ENCODE peak calls at places on chromosomes 6 and 20, in four cellular contexts. K is adrenal gland, V is osteocyte, N is mucosa of descending colon. W is an unnamed sample.

GRCh38 chr20:23340524-23340923 is 10.1 kb upstream of the NXT1 start:
- DNase-seq in V (peak), N (peak), K (peak), W (peak)

GRCh38 chr20:3875378-3875974 is 13.7 kb upstream of the PANK2 start:
- DNase-seq in N (no peak), V (no peak), K (no peak), W (no peak)

GRCh38 chr6:137206562-137206961 is 12.6 kb downstream of the IFNGR1 start:
- DNase-seq in V (no peak), K (no peak), N (no peak), W (no peak)

GRCh38 chr6:37868447-37868825 is 48.9 kb downstream of the ZFAND3 start:
- DNase-seq in N (no peak), V (no peak), K (no peak), W (no peak)

GRCh38 chr6:137980777-137981176 is 113.7 kb downstream of the TNFAIP3 start:
- DNase-seq in K (no peak), N (no peak), V (no peak), W (no peak)

GRCh38 chr20:4014031-4014474 is 1.3 kb downstream of the RNF24 start:
- DNase-seq in N (peak), K (peak), V (no peak), W (no peak)

GRCh38 chr20:9608639-9609440 is 94.5 kb downstream of the LAMP5 start:
- DNase-seq in K (no peak), N (no peak), V (no peak), W (no peak)

GRCh38 chr6:107114872-107115694 is at the start of gene BEND3:
- DNase-seq in N (peak), K (peak), V (no peak), W (peak)

GRCh38 chr6:112773217-112773616 is 426.1 kb downstream of the RFPL4B start:
- DNase-seq in K (no peak), N (no peak), V (no peak), W (no peak)

GRCh38 chr6:89459501-89459900 is 26.5 kb downstream of the ANKRD6 start:
- DNase-seq in V (no peak), N (no peak), K (no peak), W (no peak)

GRCh38 chr20:41770427-41770826 is 152.2 kb upstream of the CHD6 start:
- DNase-seq in N (no peak), K (no peak), V (no peak), W (no peak)

GRCh38 chr6:123810214-123810613 is 6.5 kb downstream of the NKAIN2 start:
- DNase-seq in K (no peak), V (no peak), N (no peak), W (no peak)

GRCh38 chr6:105619971-105620741 is 217.3 kb upstream of the PREP start:
- DNase-seq in K (no peak), V (no peak), N (no peak), W (no peak)

GRCh38 chr6:96923871-96924493 is 546 bp upstream of the KLHL32 start:
- DNase-seq in K (no peak), N (no peak), V (no peak), W (no peak)

GRCh38 chr20:44910690-44911262 is 916 bp downstream of the PABPC1L start:
- DNase-seq in V (no peak), N (no peak), K (no peak), W (no peak)

GRCh38 chr20:43658068-43658722 is 8.7 kb upstream of the MYBL2 start:
- DNase-seq in K (no peak), N (no peak), V (no peak), W (no peak)

GRCh38 chr6:106360989-106361430 is 493 bp downstream of the CRYBG1 start:
- DNase-seq in V (no peak), K (no peak), N (peak), W (peak)

GRCh38 chr20:44478188-44478587 is 2.5 kb downstream of the TTPAL start:
- DNase-seq in N (no peak), V (no peak), K (no peak), W (no peak)

GRCh38 chr6:83193747-83194582 is 808 bp downstream of the RWDD2A start:
- DNase-seq in K (peak), N (peak), V (peak), W (peak)

GRCh38 chr6:35370124-35370741 is 27.9 kb downstream of the PPARD start:
- DNase-seq in V (no peak), N (no peak), K (peak), W (peak)

GRCh38 chr6:37695857-37696219 is 1.8 kb downstream of the MDGA1 start:
- DNase-seq in N (no peak), K (no peak), V (no peak), W (no peak)

GRCh38 chr6:99241905-99242534 is 107.5 kb downstream of the FAXC start:
- DNase-seq in K (no peak), N (no peak), V (no peak), W (no peak)

GRCh38 chr6:27518881-27519795 is 46.2 kb upstream of the ZNF184 start:
- DNase-seq in V (peak), N (peak), K (peak), W (peak)

GRCh38 chr6:56902551-56903464 is 52.1 kb upstream of the BEND6 start:
- DNase-seq in N (no peak), V (no peak), K (no peak), W (no peak)

GRCh38 chr20:18364768-18365167 is 76.4 kb downstream of the ZNF133 start:
- DNase-seq in N (no peak), K (no peak), V (no peak), W (no peak)

GRCh38 chr20:10670521-10671220 is 3.1 kb downstream of the JAG1 start:
- DNase-seq in V (peak), K (no peak), N (no peak), W (no peak)

GRCh38 chr20:15188415-15188814 is 851.0 kb upstream of the FLRT3 start:
- DNase-seq in N (no peak), V (no peak), K (no peak), W (no peak)

GRCh38 chr6:132919476-132919875 is 105.1 kb downstream of the RPS12 start:
- DNase-seq in K (peak), V (no peak), N (peak), W (no peak)

GRCh38 chr6:156423829-156424228 is 353.3 kb upstream of the ARID1B start:
- DNase-seq in K (no peak), N (no peak), V (no peak), W (no peak)

GRCh38 chr6:11459002-11459658 is 78.4 kb upstream of the TMEM170B start:
- DNase-seq in N (no peak), K (no peak), V (no peak), W (no peak)

GRCh38 chr6:11460837-11461661 is 76.5 kb upstream of the TMEM170B start:
- DNase-seq in K (no peak), N (no peak), V (no peak), W (no peak)

GRCh38 chr6:11458509-11458908 is 79.0 kb upstream of the TMEM170B start:
- DNase-seq in V (no peak), K (no peak), N (no peak), W (no peak)

GRCh38 chr6:11462742-11463414 is 74.7 kb upstream of the TMEM170B start:
- DNase-seq in N (no peak), K (no peak), V (no peak), W (peak)

DNA sequence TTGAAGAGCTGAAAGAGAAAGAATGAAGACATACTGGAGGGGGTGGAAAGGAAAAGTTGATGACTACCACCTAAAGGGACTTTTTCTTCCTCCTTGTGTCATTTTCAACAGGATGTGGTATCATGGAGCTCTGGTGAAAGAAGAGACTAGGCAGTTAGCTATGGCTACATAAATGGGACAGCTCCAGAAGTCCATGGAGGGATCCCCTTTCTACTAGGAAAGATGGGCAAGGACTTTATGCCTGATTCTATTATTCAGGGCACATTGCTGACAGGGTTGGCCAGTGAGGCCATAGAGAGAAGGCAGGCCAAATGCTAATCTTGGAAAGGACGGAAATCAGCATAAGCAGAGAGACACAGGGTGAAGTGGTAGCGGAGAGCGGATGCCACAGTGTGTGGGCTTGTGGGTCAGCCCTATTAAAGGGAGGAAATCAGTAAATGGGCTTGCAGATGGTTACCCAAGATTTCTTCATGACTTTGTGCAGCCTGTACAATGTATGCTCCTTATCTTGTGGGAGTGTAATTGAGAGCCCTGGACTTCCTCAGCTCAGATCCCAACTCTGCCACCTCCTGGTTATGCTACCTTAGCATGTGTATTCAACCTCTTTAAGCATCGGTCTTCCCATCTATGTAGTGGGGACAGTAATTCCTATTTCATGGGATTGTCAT is 77.4 kb upstream of the TMEM170B start:
- DNase-seq in N (peak), V (no peak), K (no peak), W (no peak)
- TF ChIP-seq CTCF in N (no peak), V (no peak), K (no peak), W (no peak)

GRCh38 chr20:32784369-32785080 is 22.3 kb downstream of the DNMT3B start:
- DNase-seq in V (no peak), K (no peak), N (no peak), W (no peak)

GRCh38 chr20:32790751-32791057 is 28.5 kb downstream of the DNMT3B start:
- DNase-seq in N (no peak), K (no peak), V (no peak), W (no peak)

GRCh38 chr20:32786059-32786760 is 24.0 kb downstream of the DNMT3B start:
- DNase-seq in V (no peak), K (no peak), N (no peak), W (no peak)

GRCh38 chr20:32789896-32790750 is 27.9 kb downstream of the DNMT3B start:
- DNase-seq in V (peak), N (peak), K (peak), W (peak)

DNA sequence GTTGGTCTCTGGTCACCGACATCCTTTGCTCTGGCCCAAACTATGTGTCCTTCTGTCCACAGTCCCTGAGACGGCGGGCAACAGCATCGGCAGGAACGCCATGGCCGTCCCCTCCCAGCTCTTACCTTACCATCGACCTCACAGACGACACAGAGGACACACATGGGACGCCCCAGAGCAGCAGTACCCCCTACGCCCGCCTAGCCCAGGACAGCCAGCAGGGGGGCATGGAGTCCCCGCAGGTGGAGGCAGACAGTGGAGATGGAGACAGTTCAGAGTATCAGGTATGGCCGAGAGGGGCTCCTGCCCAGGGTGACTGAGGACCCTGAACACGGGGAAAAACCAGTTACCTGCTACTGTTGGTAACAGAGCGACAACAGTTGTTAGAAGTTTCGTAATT is 25.0 kb downstream of the DNMT3B start:
- DNase-seq in N (no peak), K (no peak), V (no peak), W (no peak)
- TF ChIP-seq CTCF in N (no peak), K (no peak), V (no peak), W (no peak)

DNA sequence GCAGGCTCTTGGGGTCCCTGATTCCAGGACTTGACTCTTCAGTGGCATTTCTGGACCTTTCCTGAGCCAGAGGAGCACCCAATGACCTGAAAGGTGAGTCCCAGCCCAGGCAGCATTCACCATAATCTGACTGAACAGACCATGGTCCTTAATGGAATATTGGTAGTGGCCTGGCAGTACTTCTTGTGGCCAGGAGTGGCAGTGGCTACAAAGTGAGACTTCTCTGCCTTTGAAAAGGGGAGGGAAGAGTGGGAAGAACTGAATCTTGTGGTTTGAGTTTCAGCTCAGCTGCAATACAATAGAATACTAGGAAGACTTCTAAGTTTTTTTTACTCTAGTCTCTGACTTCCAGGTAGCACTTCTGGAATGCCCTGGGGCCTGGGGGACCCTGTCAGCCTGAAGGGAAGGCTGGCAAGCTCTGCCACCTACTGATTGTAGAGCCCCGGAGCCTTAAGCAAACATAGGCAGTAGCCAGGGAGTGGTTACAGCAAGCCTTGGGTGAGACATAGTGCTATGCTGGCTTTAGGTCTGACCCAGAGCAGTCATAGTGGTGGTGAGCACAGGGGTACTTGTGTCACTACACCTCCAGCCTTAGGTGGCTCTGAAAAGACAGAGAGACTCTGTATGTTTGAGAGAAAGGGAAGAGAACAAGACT is 674.2 kb upstream of the MANEA start:
- DNase-seq in N (no peak), V (no peak), K (no peak), W (no peak)
- TF ChIP-seq CTCF in N (no peak), V (no peak), K (no peak), W (no peak)

DNA sequence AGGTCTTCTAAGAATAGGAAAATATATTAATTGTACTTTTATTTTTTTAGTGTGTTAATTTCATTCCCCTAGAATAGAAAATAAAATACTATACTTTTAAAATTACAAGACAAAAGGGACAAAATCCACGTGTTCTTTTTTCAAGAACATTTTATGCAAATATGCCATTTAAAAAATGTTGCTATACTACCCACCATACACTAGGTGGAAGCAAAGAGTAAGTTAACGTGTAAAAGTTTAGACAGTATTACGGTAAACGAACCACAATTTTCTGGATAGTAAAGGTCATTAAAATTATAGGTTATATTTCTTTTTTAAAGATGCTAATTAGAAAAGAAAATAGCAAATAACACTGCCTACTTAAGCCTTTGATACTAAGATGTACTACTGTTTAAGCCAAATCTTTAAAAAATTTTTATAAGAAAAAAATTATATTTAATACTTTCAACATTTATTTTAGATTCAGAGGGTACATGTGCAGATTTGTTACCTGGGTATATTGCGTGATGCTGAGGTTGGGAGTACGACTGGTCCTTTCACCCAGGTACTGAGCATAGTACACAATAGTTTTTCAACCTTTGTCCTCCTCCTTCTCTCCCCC is 287.6 kb downstream of the PHF3 start:
- DNase-seq in K (no peak), N (no peak), V (no peak), W (no peak)
- TF ChIP-seq CTCF in K (peak), N (peak), V (peak), W (peak)

GRCh38 chr6:131183427-131184095 is 48.3 kb downstream of the AKAP7 start:
- DNase-seq in V (no peak), N (no peak), K (no peak), W (no peak)

GRCh38 chr6:131177996-131178395 is 42.7 kb downstream of the AKAP7 start:
- DNase-seq in K (no peak), N (no peak), V (no peak), W (no peak)

DNA sequence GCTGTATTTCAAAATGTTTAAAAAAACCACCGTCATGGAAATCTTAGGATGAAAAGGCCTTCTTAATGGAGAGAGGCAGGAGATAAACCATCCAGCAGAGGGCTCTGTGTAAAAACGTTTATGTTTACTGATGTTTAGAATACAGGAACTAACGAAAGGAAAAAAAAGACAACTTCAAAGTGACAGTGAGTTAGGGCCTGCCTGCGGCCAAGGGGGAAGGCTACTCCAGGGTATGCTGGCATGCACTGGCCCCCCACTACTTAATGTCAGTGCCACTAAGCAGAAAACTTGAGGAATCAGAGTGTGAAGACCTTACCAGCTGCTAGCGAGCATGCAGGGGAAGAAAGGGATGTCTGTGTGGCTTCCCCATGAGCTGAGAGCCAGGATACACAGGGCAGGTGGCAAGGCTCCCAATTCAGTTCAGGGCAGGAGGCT is 47.7 kb downstream of the AKAP7 start:
- DNase-seq in K (no peak), N (peak), V (no peak), W (no peak)
- TF ChIP-seq CTCF in K (peak), N (peak), V (peak), W (peak)

GRCh38 chr6:120230008-120230407 is 880.4 kb upstream of the MAN1A1 start:
- DNase-seq in V (no peak), N (no peak), K (peak), W (no peak)
- TF ChIP-seq CTCF in V (no peak), N (no peak), K (no peak), W (no peak)

GRCh38 chr6:45498620-45499019 is 120.9 kb upstream of the SUPT3H start:
- DNase-seq in V (no peak), N (no peak), K (no peak), W (no peak)

GRCh38 chr6:45505470-45505869 is 127.7 kb upstream of the SUPT3H start:
- DNase-seq in V (no peak), N (no peak), K (no peak), W (no peak)

GRCh38 chr6:45504947-45505346 is 127.2 kb upstream of the SUPT3H start:
- DNase-seq in N (no peak), V (no peak), K (no peak), W (no peak)

GRCh38 chr6:45502446-45502845 is 124.7 kb upstream of the SUPT3H start:
- DNase-seq in K (no peak), N (no peak), V (no peak), W (no peak)

DNA sequence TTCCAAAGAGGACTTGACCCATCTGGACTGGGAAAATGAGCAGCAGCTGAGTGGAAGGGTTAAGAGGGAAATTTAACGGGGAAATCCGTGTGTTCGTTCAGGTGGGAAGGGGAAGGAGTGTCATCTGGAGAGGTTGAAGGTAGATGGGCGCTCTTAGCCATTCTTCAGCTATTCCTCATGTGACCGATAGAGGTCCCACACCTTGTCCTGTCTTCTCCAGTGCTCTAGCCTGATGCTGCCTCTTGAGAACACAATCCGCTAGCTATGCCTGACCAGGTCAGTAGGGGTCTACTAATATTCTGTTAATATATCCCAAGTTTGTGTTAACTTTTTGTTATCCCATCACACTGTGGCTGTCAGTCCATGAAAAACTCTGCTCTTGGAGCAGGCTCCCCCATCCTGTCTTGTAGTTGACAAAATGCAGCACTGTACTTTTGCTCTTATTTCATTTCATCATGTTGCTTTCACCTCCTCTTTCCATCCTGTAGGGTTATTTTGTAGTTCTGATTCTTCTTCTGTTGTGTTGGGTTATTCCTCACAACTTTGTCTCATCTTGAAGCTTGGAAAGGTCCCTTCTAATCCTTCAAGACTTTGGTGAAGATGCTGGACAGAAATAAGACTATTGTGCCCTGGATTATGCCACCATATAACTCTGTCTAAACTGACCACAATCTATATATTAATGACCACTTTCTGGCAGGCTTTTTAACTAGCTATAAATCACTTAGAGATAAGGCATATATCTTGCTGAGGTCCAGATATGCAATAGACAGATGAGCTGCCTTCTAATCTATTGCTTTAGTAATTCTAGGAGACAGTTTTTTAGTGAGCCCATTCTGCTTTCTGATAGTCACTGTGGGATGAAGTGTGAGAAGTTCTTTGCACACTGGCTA is 123.4 kb upstream of the SUPT3H start:
- DNase-seq in K (no peak), N (no peak), V (no peak), W (no peak)
- TF ChIP-seq CTCF in K (no peak), N (no peak), V (peak), W (no peak)

GRCh38 chr6:20879121-20879520 is 344.9 kb downstream of the CDKAL1 start:
- DNase-seq in K (no peak), V (no peak), N (no peak), W (no peak)

GRCh38 chr6:20877008-20877937 is 343.0 kb downstream of the CDKAL1 start:
- DNase-seq in K (peak), N (peak), V (no peak), W (no peak)

GRCh38 chr6:20876016-20876415 is 341.8 kb downstream of the CDKAL1 start:
- DNase-seq in V (no peak), N (no peak), K (no peak), W (no peak)

GRCh38 chr6:20873425-20874190 is 339.4 kb downstream of the CDKAL1 start:
- DNase-seq in N (no peak), K (no peak), V (no peak), W (no peak)

GRCh38 chr6:20875369-20875963 is 341.2 kb downstream of the CDKAL1 start:
- DNase-seq in V (no peak), K (no peak), N (peak), W (no peak)
- TF ChIP-seq CTCF in V (peak), K (no peak), N (no peak), W (no peak)

W was measured in CD14-positive monocyte.